ENCODE peak calls at places on chromosome 10, in four cellular contexts. One of them, this sample, is unnamed.

GRCh38 chr10:60460058-60460457 is 70.4 kb upstream of the ANK3 start:
- DNase-seq in mesendoderm: no peak
- DNase-seq in endodermal cell: no peak
- DNase-seq in coronary artery: no peak
- DNase-seq in this sample: no peak

GRCh38 chr10:66931340-66931948 is 5.6 kb downstream of the LRRTM3 start:
- DNase-seq in mesendoderm: peak
- DNase-seq in endodermal cell: no peak
- DNase-seq in coronary artery: no peak
- DNase-seq in this sample: peak

GRCh38 chr10:125700355-125700911 is 17.5 kb upstream of the TEX36 start:
- DNase-seq in mesendoderm: no peak
- DNase-seq in endodermal cell: no peak
- DNase-seq in coronary artery: no peak
- DNase-seq in this sample: peak

GRCh38 chr10:93039721-93040120 is 20.9 kb upstream of the CYP26C1 start:
- DNase-seq in mesendoderm: peak
- DNase-seq in endodermal cell: peak
- DNase-seq in coronary artery: no peak
- DNase-seq in this sample: no peak

GRCh38 chr10:11465435-11465834 is 146.0 kb downstream of the USP6NL start:
- DNase-seq in mesendoderm: no peak
- DNase-seq in endodermal cell: no peak
- DNase-seq in coronary artery: no peak
- DNase-seq in this sample: no peak

GRCh38 chr10:13515467-13515866 is 13.3 kb downstream of the BEND7 start:
- DNase-seq in mesendoderm: no peak
- DNase-seq in endodermal cell: no peak
- DNase-seq in coronary artery: no peak
- DNase-seq in this sample: no peak

GRCh38 chr10:49783645-49784044 is 21.5 kb upstream of the OGDHL start:
- DNase-seq in mesendoderm: peak
- DNase-seq in endodermal cell: peak
- DNase-seq in coronary artery: no peak
- DNase-seq in this sample: no peak

GRCh38 chr10:43203491-43204393 is 63.1 kb downstream of the RASGEF1A start:
- DNase-seq in mesendoderm: peak
- DNase-seq in endodermal cell: peak
- DNase-seq in coronary artery: no peak
- DNase-seq in this sample: no peak

GRCh38 chr10:114855776-114856543 is 34.4 kb downstream of the FHIP2A start:
- DNase-seq in mesendoderm: no peak
- DNase-seq in endodermal cell: no peak
- DNase-seq in coronary artery: no peak
- DNase-seq in this sample: no peak

GRCh38 chr10:14459670-14460069 is 128.9 kb upstream of the FRMD4A start:
- DNase-seq in mesendoderm: no peak
- DNase-seq in endodermal cell: no peak
- DNase-seq in coronary artery: no peak
- DNase-seq in this sample: no peak

GRCh38 chr10:70579234-70580002 is 23.1 kb downstream of the PRF1 start:
- DNase-seq in mesendoderm: no peak
- DNase-seq in endodermal cell: no peak
- DNase-seq in coronary artery: no peak
- DNase-seq in this sample: no peak

GRCh38 chr10:70272925-70273316 is 10.9 kb downstream of the NPFFR1 start:
- DNase-seq in mesendoderm: no peak
- DNase-seq in endodermal cell: no peak
- DNase-seq in coronary artery: no peak
- DNase-seq in this sample: no peak

GRCh38 chr10:59819265-59819664 is 66.0 kb upstream of the MRLN start:
- DNase-seq in mesendoderm: no peak
- DNase-seq in endodermal cell: no peak
- DNase-seq in coronary artery: no peak
- DNase-seq in this sample: no peak

GRCh38 chr10:19756919-19757318 is 59.3 kb upstream of the PLXDC2 start:
- DNase-seq in mesendoderm: no peak
- DNase-seq in endodermal cell: no peak
- DNase-seq in coronary artery: no peak
- DNase-seq in this sample: no peak

GRCh38 chr10:119409906-119410305 is 132.6 kb downstream of the RGS10 start:
- DNase-seq in mesendoderm: no peak
- DNase-seq in endodermal cell: no peak
- DNase-seq in coronary artery: no peak
- DNase-seq in this sample: peak

GRCh38 chr10:119222966-119223386 is 15.6 kb downstream of the GRK5 start:
- DNase-seq in mesendoderm: no peak
- DNase-seq in endodermal cell: no peak
- DNase-seq in coronary artery: no peak
- DNase-seq in this sample: no peak

GRCh38 chr10:27525819-27526218 is 21.7 kb downstream of the RAB18 start:
- DNase-seq in mesendoderm: no peak
- DNase-seq in endodermal cell: no peak
- DNase-seq in coronary artery: no peak
- DNase-seq in this sample: peak

GRCh38 chr10:78531088-78531487 is 497.4 kb downstream of the RPS24 start:
- DNase-seq in mesendoderm: no peak
- DNase-seq in endodermal cell: no peak
- DNase-seq in coronary artery: peak
- DNase-seq in this sample: no peak

GRCh38 chr10:110865184-110865803 is 6.4 kb upstream of the PDCD4 start:
- DNase-seq in mesendoderm: no peak
- DNase-seq in endodermal cell: no peak
- DNase-seq in coronary artery: no peak
- DNase-seq in this sample: peak

GRCh38 chr10:118827466-118828155 is 72.8 kb upstream of the CACUL1 start:
- DNase-seq in mesendoderm: no peak
- DNase-seq in endodermal cell: peak
- DNase-seq in coronary artery: no peak
- DNase-seq in this sample: no peak

GRCh38 chr10:71842424-71842823 is 8.6 kb downstream of the PSAP start:
- DNase-seq in mesendoderm: no peak
- DNase-seq in endodermal cell: no peak
- DNase-seq in coronary artery: no peak
- DNase-seq in this sample: no peak

GRCh38 chr10:99582255-99582770 is 37.9 kb downstream of the SLC25A28 start:
- DNase-seq in mesendoderm: no peak
- DNase-seq in endodermal cell: no peak
- DNase-seq in coronary artery: no peak
- DNase-seq in this sample: no peak

GRCh38 chr10:88032566-88032965 is 169.1 kb downstream of the PTEN start:
- DNase-seq in mesendoderm: peak
- DNase-seq in endodermal cell: no peak
- DNase-seq in coronary artery: no peak
- DNase-seq in this sample: peak

GRCh38 chr10:123351715-123352114 is 197.5 kb downstream of the BUB3 start:
- DNase-seq in mesendoderm: no peak
- DNase-seq in endodermal cell: no peak
- DNase-seq in coronary artery: no peak
- DNase-seq in this sample: no peak

GRCh38 chr10:60943372-60944158 is 420 bp downstream of the RHOBTB1 start:
- DNase-seq in mesendoderm: peak
- DNase-seq in endodermal cell: peak
- DNase-seq in coronary artery: peak
- DNase-seq in this sample: no peak

GRCh38 chr10:116663342-116663741 is 42.6 kb downstream of the PNLIPRP2 start:
- DNase-seq in mesendoderm: no peak
- DNase-seq in endodermal cell: no peak
- DNase-seq in coronary artery: no peak
- DNase-seq in this sample: no peak

GRCh38 chr10:36412942-36413341 is 712.5 kb upstream of the ANKRD30A start:
- DNase-seq in mesendoderm: peak
- DNase-seq in endodermal cell: no peak
- DNase-seq in coronary artery: no peak
- DNase-seq in this sample: no peak

GRCh38 chr10:78578929-78579328 is 489.8 kb upstream of the ZMIZ1 start:
- DNase-seq in mesendoderm: no peak
- DNase-seq in endodermal cell: no peak
- DNase-seq in coronary artery: no peak
- DNase-seq in this sample: no peak

GRCh38 chr10:49613160-49613881 is 516 bp upstream of the CHAT start:
- DNase-seq in mesendoderm: no peak
- DNase-seq in endodermal cell: peak
- DNase-seq in coronary artery: peak
- DNase-seq in this sample: no peak

GRCh38 chr10:47421057-47421952 is 37.2 kb upstream of the ZNF488 start:
- DNase-seq in mesendoderm: no peak
- DNase-seq in endodermal cell: no peak
- DNase-seq in coronary artery: no peak
- DNase-seq in this sample: no peak

GRCh38 chr10:60032723-60033122 is 126.4 kb upstream of the CCDC6 start:
- DNase-seq in mesendoderm: peak
- DNase-seq in endodermal cell: peak
- DNase-seq in coronary artery: no peak
- DNase-seq in this sample: peak

GRCh38 chr10:77899080-77899477 is 27.5 kb downstream of the DLG5 start:
- DNase-seq in mesendoderm: no peak
- DNase-seq in endodermal cell: no peak
- DNase-seq in coronary artery: no peak
- DNase-seq in this sample: peak

GRCh38 chr10:69464801-69465401 is 13.6 kb downstream of the TSPAN15 start:
- DNase-seq in mesendoderm: no peak
- DNase-seq in endodermal cell: no peak
- DNase-seq in coronary artery: no peak
- DNase-seq in this sample: no peak

GRCh38 chr10:97341416-97341815 is 6.9 kb upstream of the FRAT2 start:
- DNase-seq in mesendoderm: no peak
- DNase-seq in endodermal cell: no peak
- DNase-seq in coronary artery: no peak
- DNase-seq in this sample: no peak

GRCh38 chr10:84179059-84179710 is 5.6 kb downstream of the GPR15LG start:
- DNase-seq in mesendoderm: no peak
- DNase-seq in endodermal cell: no peak
- DNase-seq in coronary artery: peak
- DNase-seq in this sample: peak

GRCh38 chr10:71039551-71039950 is 151.2 kb upstream of the PCBD1 start:
- DNase-seq in mesendoderm: no peak
- DNase-seq in endodermal cell: no peak
- DNase-seq in coronary artery: no peak
- DNase-seq in this sample: no peak

GRCh38 chr10:33463011-33463410 is 128.5 kb upstream of the NRP1 start:
- DNase-seq in mesendoderm: no peak
- DNase-seq in endodermal cell: no peak
- DNase-seq in coronary artery: no peak
- DNase-seq in this sample: no peak
- H3K4me3 ChIP-seq in mesendoderm: no peak
- H3K4me3 ChIP-seq in endodermal cell: no peak
- H3K4me3 ChIP-seq in coronary artery: no peak
- H3K4me3 ChIP-seq in this sample: no peak

DNA sequence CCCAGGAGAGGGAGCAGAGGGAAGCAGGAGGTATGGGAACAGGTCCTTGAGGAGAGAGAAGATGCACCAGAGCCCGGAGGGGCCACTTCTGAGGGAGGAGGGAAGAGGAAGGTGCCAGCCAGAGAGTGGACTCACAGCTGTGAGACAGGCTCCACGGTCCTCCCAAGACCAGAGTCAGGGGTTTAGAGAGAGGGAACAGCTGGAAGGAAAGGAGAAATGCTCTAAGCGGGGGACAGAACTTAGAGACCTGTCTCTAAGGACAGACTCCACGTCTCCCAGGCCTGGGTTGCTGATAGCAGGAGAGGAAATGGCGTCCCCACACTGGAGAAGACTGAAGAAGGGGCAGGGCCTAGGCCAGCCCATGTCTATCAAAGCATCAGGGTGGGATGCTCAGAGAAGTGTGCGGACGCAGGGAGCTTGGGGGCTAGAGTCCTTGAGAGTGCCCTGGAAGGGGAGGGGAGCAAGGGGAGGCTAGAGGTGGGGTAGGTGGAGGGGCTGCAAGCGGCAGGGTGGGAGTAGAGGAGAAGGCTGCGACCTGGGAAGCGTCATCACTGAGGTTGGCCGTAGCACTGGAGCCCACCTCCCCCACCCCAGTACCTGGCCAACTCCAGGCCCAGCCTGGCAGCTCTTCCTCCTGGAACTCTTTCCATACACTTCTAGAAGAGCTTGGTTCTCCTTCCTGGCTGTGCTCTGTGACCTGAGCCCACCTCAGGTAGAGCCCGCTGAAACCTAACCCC is 25.6 kb upstream of the GRID1 start:
- DNase-seq in mesendoderm: no peak
- DNase-seq in endodermal cell: no peak
- DNase-seq in coronary artery: no peak
- DNase-seq in this sample: no peak
- H3K4me3 ChIP-seq in mesendoderm: no peak
- H3K4me3 ChIP-seq in endodermal cell: no peak
- H3K4me3 ChIP-seq in coronary artery: no peak
- H3K4me3 ChIP-seq in this sample: no peak

GRCh38 chr10:4131407-4132215 is 346.6 kb upstream of the KLF6 start:
- DNase-seq in mesendoderm: no peak
- DNase-seq in endodermal cell: no peak
- DNase-seq in coronary artery: no peak
- DNase-seq in this sample: peak
- H3K4me3 ChIP-seq in mesendoderm: no peak
- H3K4me3 ChIP-seq in endodermal cell: no peak
- H3K4me3 ChIP-seq in coronary artery: peak
- H3K4me3 ChIP-seq in this sample: no peak

GRCh38 chr10:21279217-21279575 is 246.3 kb downstream of the SKIDA1 start:
- DNase-seq in mesendoderm: peak
- DNase-seq in endodermal cell: no peak
- DNase-seq in coronary artery: no peak
- DNase-seq in this sample: no peak

GRCh38 chr10:21280037-21280436 is 245.4 kb downstream of the SKIDA1 start:
- DNase-seq in mesendoderm: no peak
- DNase-seq in endodermal cell: no peak
- DNase-seq in coronary artery: no peak
- DNase-seq in this sample: no peak

GRCh38 chr10:21281173-21281572 is 244.3 kb downstream of the SKIDA1 start:
- DNase-seq in mesendoderm: peak
- DNase-seq in endodermal cell: no peak
- DNase-seq in coronary artery: no peak
- DNase-seq in this sample: no peak

GRCh38 chr10:21284301-21284700 is 241.2 kb downstream of the SKIDA1 start:
- DNase-seq in mesendoderm: no peak
- DNase-seq in endodermal cell: no peak
- DNase-seq in coronary artery: no peak
- DNase-seq in this sample: no peak

DNA sequence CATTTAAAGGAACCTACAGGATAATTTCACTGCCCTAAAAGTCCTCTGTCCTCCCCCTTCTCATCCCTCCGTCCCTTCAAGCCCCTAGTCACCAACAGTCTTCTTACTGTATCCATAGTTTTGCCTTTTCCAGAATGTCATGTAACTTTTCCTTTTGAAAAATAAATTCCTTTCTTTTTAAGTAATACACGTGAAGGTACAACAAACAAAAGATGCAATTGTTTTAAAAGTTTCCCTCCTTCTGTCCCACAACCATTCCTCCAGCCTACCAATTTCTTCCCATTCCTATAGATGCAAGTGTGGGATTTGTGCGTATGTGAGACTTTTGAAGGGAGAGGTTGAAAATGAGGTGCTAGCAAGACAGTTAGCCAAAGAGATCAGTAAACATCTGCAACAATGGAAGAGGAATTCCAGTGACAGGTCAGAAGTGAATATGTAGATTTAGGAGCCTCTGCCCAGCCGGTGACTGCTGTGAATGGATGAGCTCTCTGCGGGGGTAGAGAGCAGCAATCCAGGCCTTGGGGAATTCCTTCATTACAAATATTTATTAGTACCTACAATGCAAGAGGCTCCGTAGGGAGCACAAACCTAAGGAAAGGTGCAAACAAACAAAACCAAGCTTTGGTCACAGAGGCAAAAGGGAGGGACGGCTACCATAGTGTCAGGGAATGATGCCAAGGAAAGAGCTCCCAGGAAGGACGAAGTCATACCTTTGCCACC is 243.6 kb downstream of the SKIDA1 start:
- DNase-seq in mesendoderm: peak
- DNase-seq in endodermal cell: peak
- DNase-seq in coronary artery: no peak
- DNase-seq in this sample: no peak
- H3K4me3 ChIP-seq in mesendoderm: no peak
- H3K4me3 ChIP-seq in endodermal cell: no peak
- H3K4me3 ChIP-seq in coronary artery: no peak
- H3K4me3 ChIP-seq in this sample: no peak